ENCODE peak calls at places on chromosome 2, in four cellular contexts. A, V, Z and T are unnamed samples.

GRCh38 chr2:73085691-73086090 is 14.2 kb upstream of the SFXN5 start:
- DNase-seq in A (no peak), V (no peak), Z (peak), T (peak)

GRCh38 chr2:65364054-65364651 is 68.2 kb downstream of the SPRED2 start:
- DNase-seq in A (no peak), V (no peak), Z (no peak), T (no peak)

GRCh38 chr2:30106543-30106942 is 40.3 kb upstream of the YPEL5 start:
- DNase-seq in A (no peak), V (no peak), Z (peak), T (peak)

GRCh38 chr2:7703523-7704144 is 786.4 kb downstream of the RNF144A start:
- DNase-seq in A (no peak), V (no peak), Z (no peak), T (no peak)

GRCh38 chr2:22002066-22002465 is 878.3 kb downstream of the TDRD15 start:
- DNase-seq in A (no peak), V (no peak), Z (no peak), T (no peak)

GRCh38 chr2:27807476-27807875 is 36.0 kb downstream of the MRPL33 start:
- DNase-seq in A (no peak), V (no peak), Z (no peak), T (peak)

GRCh38 chr2:231922945-231923344 is 3.3 kb downstream of the NPPC start:
- DNase-seq in A (no peak), V (no peak), Z (no peak), T (no peak)

GRCh38 chr2:8447610-8448221 is 234.1 kb upstream of the ID2 start:
- DNase-seq in A (peak), V (no peak), Z (no peak), T (no peak)

GRCh38 chr2:8252997-8253694 is 428.7 kb upstream of the ID2 start:
- DNase-seq in A (no peak), V (no peak), Z (no peak), T (no peak)

GRCh38 chr2:121253674-121254240 is 31.2 kb downstream of the TFCP2L1 start:
- DNase-seq in A (no peak), V (no peak), Z (no peak), T (no peak)

GRCh38 chr2:15058015-15058414 is 425.5 kb downstream of the LRATD1 start:
- DNase-seq in A (no peak), V (no peak), Z (no peak), T (peak)

GRCh38 chr2:102735431-102736130 is 26.2 kb upstream of the TMEM182 start:
- DNase-seq in A (no peak), V (no peak), Z (no peak), T (peak)

GRCh38 chr2:145200307-145200706 is 680.4 kb upstream of the ZEB2 start:
- DNase-seq in A (no peak), V (no peak), Z (no peak), T (no peak)

GRCh38 chr2:174335605-174336402 is 1.1 kb downstream of the SP9 start:
- DNase-seq in A (no peak), V (no peak), Z (no peak), T (no peak)

GRCh38 chr2:28477087-28477486 is 18.8 kb upstream of the PLB1 start:
- DNase-seq in A (no peak), V (no peak), Z (peak), T (no peak)

GRCh38 chr2:207285451-207285771 is 119.7 kb upstream of the KLF7 start:
- DNase-seq in A (no peak), V (no peak), Z (no peak), T (no peak)

GRCh38 chr2:120888851-120889250 is 153.2 kb downstream of the GLI2 start:
- DNase-seq in A (no peak), V (no peak), Z (no peak), T (no peak)

GRCh38 chr2:20015482-20016083 is 3.1 kb upstream of the MATN3 start:
- DNase-seq in A (no peak), V (no peak), Z (no peak), T (peak)

GRCh38 chr2:239913632-239914417 is 111.3 kb downstream of the NDUFA10 start:
- DNase-seq in A (no peak), V (no peak), Z (peak), T (no peak)

GRCh38 chr2:52395912-52396311 is 1364.0 kb upstream of the NRXN1 start:
- DNase-seq in A (peak), V (no peak), Z (no peak), T (peak)

GRCh38 chr2:158953454-158953853 is 15.0 kb upstream of the TANC1 start:
- DNase-seq in A (no peak), V (no peak), Z (no peak), T (peak)

GRCh38 chr2:173249661-173250641 is 104.7 kb upstream of the CDCA7 start:
- DNase-seq in A (no peak), V (no peak), Z (no peak), T (no peak)

GRCh38 chr2:109647636-109648035 is 33.5 kb downstream of the SOWAHC start:
- DNase-seq in A (no peak), V (no peak), Z (peak), T (peak)

GRCh38 chr2:156340377-156340776 is 7.9 kb upstream of the NR4A2 start:
- DNase-seq in A (no peak), V (no peak), Z (no peak), T (no peak)

GRCh38 chr2:9753665-9754531 is 89.4 kb upstream of the TAF1B start:
- DNase-seq in A (no peak), V (no peak), Z (no peak), T (no peak)

GRCh38 chr2:1153959-1154358 is 203.3 kb downstream of the SNTG2 start:
- DNase-seq in A (no peak), V (no peak), Z (no peak), T (no peak)

GRCh38 chr2:204145197-204146190 is 208.9 kb downstream of the ICOS start:
- DNase-seq in A (peak), V (peak), Z (peak), T (peak)

GRCh38 chr2:42099431-42100173 is 51.8 kb downstream of the PKDCC start:
- DNase-seq in A (no peak), V (no peak), Z (no peak), T (no peak)

GRCh38 chr2:159879061-159879604 is 81.1 kb upstream of the CD302 start:
- DNase-seq in A (peak), V (no peak), Z (no peak), T (peak)

GRCh38 chr2:157777425-157777824 is 98.7 kb downstream of the ACVR1 start:
- DNase-seq in A (no peak), V (no peak), Z (no peak), T (peak)

GRCh38 chr2:149438260-149438960 is 108.0 kb downstream of the LYPD6 start:
- DNase-seq in A (no peak), V (no peak), Z (no peak), T (no peak)

GRCh38 chr2:174632847-174633620 is 35.4 kb upstream of the WIPF1 start:
- DNase-seq in A (no peak), V (no peak), Z (no peak), T (no peak)

GRCh38 chr2:168427451-168427850 is 28.6 kb upstream of the CERS6 start:
- DNase-seq in A (peak), V (no peak), Z (no peak), T (peak)

GRCh38 chr2:79432731-79433146 is 80.1 kb upstream of the CTNNA2 start:
- DNase-seq in A (no peak), V (no peak), Z (no peak), T (no peak)

GRCh38 chr2:79434362-79434761 is 78.5 kb upstream of the CTNNA2 start:
- DNase-seq in A (no peak), V (no peak), Z (no peak), T (no peak)

GRCh38 chr2:79437416-79438281 is 75.2 kb upstream of the CTNNA2 start:
- DNase-seq in A (no peak), V (no peak), Z (no peak), T (no peak)
- H3K4me3 ChIP-seq in A (no peak), V (no peak), Z (no peak), T (no peak)

DNA sequence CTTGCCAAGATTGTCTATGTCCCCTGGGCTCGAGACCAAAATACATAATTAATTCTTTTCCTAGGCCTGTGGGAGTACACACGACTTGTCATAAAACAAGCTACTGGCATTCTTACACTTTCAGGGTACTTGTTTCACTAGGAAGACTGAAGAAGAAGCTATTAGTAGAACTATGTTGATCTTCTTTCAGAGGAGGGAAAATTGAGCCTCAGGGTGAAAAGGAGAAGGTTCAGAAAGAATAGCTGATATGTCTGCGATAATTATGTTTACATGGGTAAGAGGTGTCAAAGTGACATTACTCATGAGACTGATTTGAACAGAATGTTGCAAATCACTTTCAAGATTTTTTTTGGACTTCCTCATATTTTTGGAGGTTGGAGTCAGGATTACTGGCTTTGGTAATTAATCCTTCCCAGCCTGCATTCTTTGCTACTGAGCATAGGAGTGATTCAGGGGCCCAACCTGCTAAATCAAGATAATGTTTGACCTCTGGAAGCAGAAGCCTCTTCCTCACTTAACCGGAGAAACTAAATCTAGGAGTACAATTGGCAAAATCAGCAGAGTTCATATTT is 240.0 kb upstream of the NT5C1B start:
- DNase-seq in A (peak), V (no peak), Z (no peak), T (peak)
- H3K4me3 ChIP-seq in A (no peak), V (no peak), Z (no peak), T (no peak)

GRCh38 chr2:23611839-23612238 is 226.9 kb downstream of the KLHL29 start:
- DNase-seq in A (no peak), V (no peak), Z (no peak), T (no peak)

GRCh38 chr2:23615216-23616020 is 230.4 kb downstream of the KLHL29 start:
- DNase-seq in A (no peak), V (no peak), Z (no peak), T (no peak)

GRCh38 chr2:23617167-23617787 is 232.3 kb downstream of the KLHL29 start:
- DNase-seq in A (peak), V (no peak), Z (no peak), T (peak)

GRCh38 chr2:23616630-23617029 is 231.7 kb downstream of the KLHL29 start:
- DNase-seq in A (no peak), V (no peak), Z (no peak), T (no peak)

GRCh38 chr2:23614701-23615100 is 229.7 kb downstream of the KLHL29 start:
- DNase-seq in A (no peak), V (no peak), Z (no peak), T (no peak)
- H3K4me3 ChIP-seq in A (no peak), V (no peak), Z (no peak), T (no peak)

GRCh38 chr2:119433636-119434327 is 2.1 kb downstream of the TMEM37 start:
- DNase-seq in A (no peak), V (no peak), Z (no peak), T (no peak)
- H3K4me3 ChIP-seq in A (no peak), V (no peak), Z (peak), T (no peak)

GRCh38 chr2:43129676-43130547 is 96.5 kb downstream of the ZFP36L2 start:
- DNase-seq in A (no peak), V (no peak), Z (no peak), T (peak)

GRCh38 chr2:43129254-43129653 is 97.2 kb downstream of the ZFP36L2 start:
- DNase-seq in A (no peak), V (no peak), Z (no peak), T (no peak)

GRCh38 chr2:43131051-43131889 is 95.1 kb downstream of the ZFP36L2 start:
- DNase-seq in A (peak), V (peak), Z (no peak), T (peak)

GRCh38 chr2:43131890-43132522 is 94.4 kb downstream of the ZFP36L2 start:
- DNase-seq in A (no peak), V (peak), Z (no peak), T (no peak)

GRCh38 chr2:43130548-43130875 is 95.9 kb downstream of the ZFP36L2 start:
- DNase-seq in A (no peak), V (no peak), Z (no peak), T (no peak)
- H3K4me3 ChIP-seq in A (no peak), V (peak), Z (no peak), T (no peak)